ENCODE peak calls at places on chromosomes 12 and 14, in six cellular contexts. C is GM23338, S is left ventricle myocardium inferior, B is tibial artery, P is mesenchymal stem cell, R is gastrocnemius medialis. N is an unnamed sample.

GRCh38 chr14:103859416-103860202 is 12.2 kb upstream of the PPP1R13B start:
- DNase-seq in C (no peak), S (no peak), B (no peak), P (no peak), R (no peak), N (no peak)

GRCh38 chr12:71503579-71504470 is 64.2 kb downstream of the LGR5 start:
- DNase-seq in C (no peak), S (no peak), B (no peak), P (no peak), R (no peak), N (no peak)

GRCh38 chr12:61781021-61781581 is 479.1 kb upstream of the USP15 start:
- DNase-seq in C (peak; percentile 30), S (no peak), B (no peak), P (no peak), R (no peak), N (no peak)

GRCh38 chr14:102967506-102967795 is 45.0 kb downstream of the AMN start:
- DNase-seq in C (no peak), S (no peak), B (peak; percentile 33), P (no peak), R (no peak), N (no peak)

GRCh38 chr12:43978546-43978945 is 142.7 kb downstream of the TMEM117 start:
- DNase-seq in C (no peak), S (no peak), B (no peak), P (no peak), R (no peak), N (no peak)

GRCh38 chr14:104282332-104283196 is 144.2 kb downstream of the KIF26A start:
- DNase-seq in C (no peak), S (peak; percentile 5), B (peak; percentile 32), P (no peak), R (peak; percentile 0), N (no peak)

GRCh38 chr14:44107156-44107555 is 399.9 kb downstream of the FSCB start:
- DNase-seq in C (no peak), S (no peak), B (no peak), P (no peak), R (no peak), N (no peak)

GRCh38 chr14:20612403-20612802 is 21.2 kb upstream of the RNASE12 start:
- DNase-seq in C (no peak), S (no peak), B (no peak), P (no peak), R (no peak), N (no peak)

GRCh38 chr12:80714055-80714454 is 2.7 kb upstream of the MYF5 start:
- DNase-seq in C (peak; percentile 79), S (no peak), B (no peak), P (peak; percentile 37), R (peak; percentile 28), N (no peak)

GRCh38 chr14:89325299-89325883 is 91.6 kb downstream of the FOXN3 start:
- DNase-seq in C (no peak), S (no peak), B (no peak), P (no peak), R (no peak), N (no peak)

GRCh38 chr12:85923767-85924331 is 49.8 kb downstream of the NTS start:
- DNase-seq in C (peak; percentile 47), S (no peak), B (no peak), P (peak; percentile 27), R (no peak), N (no peak)

GRCh38 chr14:100278702-100279101 is 27.5 kb downstream of the SLC25A29 start:
- DNase-seq in C (no peak), S (no peak), B (no peak), P (peak; percentile 78), R (no peak), N (no peak)

GRCh38 chr14:84068288-84068687 is 1461.7 kb upstream of the FLRT2 start:
- DNase-seq in C (no peak), S (no peak), B (no peak), P (no peak), R (no peak), N (no peak)

GRCh38 chr14:86334355-86334754 is 804.4 kb downstream of the FLRT2 start:
- DNase-seq in C (no peak), S (no peak), B (no peak), P (peak; percentile 44), R (no peak), N (no peak)

GRCh38 chr12:74152370-74152769 is 385.3 kb upstream of the ATXN7L3B start:
- DNase-seq in C (peak; percentile 14), S (no peak), B (no peak), P (no peak), R (no peak), N (no peak)

GRCh38 chr12:42706331-42706730 is 116.8 kb upstream of the PRICKLE1 start:
- DNase-seq in C (no peak), S (no peak), B (no peak), P (no peak), R (no peak), N (no peak)

GRCh38 chr14:40218282-40218941 is 786.2 kb upstream of the FBXO33 start:
- DNase-seq in C (no peak), S (no peak), B (no peak), P (no peak), R (no peak), N (no peak)

GRCh38 chr14:61526405-61527312 is 168.7 kb upstream of the HIF1A start:
- DNase-seq in C (no peak), S (peak; percentile 59), B (no peak), P (no peak), R (peak; percentile 60), N (no peak)

GRCh38 chr14:90532826-90533525 is 136.1 kb downstream of the CALM1 start:
- DNase-seq in C (no peak), S (no peak), B (no peak), P (no peak), R (no peak), N (no peak)

GRCh38 chr14:94423465-94424056 is 29.0 kb downstream of the SERPINA11 start:
- DNase-seq in C (peak; percentile 95), S (peak; percentile 55), B (peak; percentile 73), P (peak; percentile 7), R (peak; percentile 6), N (no peak)

GRCh38 chr14:101112351-101113107 is 209.0 kb upstream of the RTL1 start:
- DNase-seq in C (no peak), S (no peak), B (no peak), P (no peak), R (no peak), N (no peak)

GRCh38 chr14:59511916-59512530 is 27.7 kb downstream of the JKAMP start:
- DNase-seq in C (peak; percentile 78), S (no peak), B (no peak), P (no peak), R (no peak), N (no peak)

GRCh38 chr14:83163016-83163415 is 1629.4 kb upstream of the SEL1L start:
- DNase-seq in C (no peak), S (no peak), B (no peak), P (no peak), R (no peak), N (no peak)

GRCh38 chr12:120155072-120155471 is 38.5 kb upstream of the RAB35 start:
- DNase-seq in C (no peak), S (no peak), B (no peak), P (no peak), R (no peak), N (no peak)

GRCh38 chr12:124445121-124445718 is 122.2 kb downstream of the NCOR2 start:
- DNase-seq in C (no peak), S (peak; percentile 13), B (no peak), P (no peak), R (no peak), N (no peak)
- H3K4me1 ChIP-seq in C (no peaks in the 10 kb centered on the region), S (peaks cover 33% of the 10 kb centered on the region), B (peaks cover 21% of the 10 kb centered on the region), P (peaks cover 48% of the 10 kb centered on the region), R (peaks cover 13% of the 10 kb centered on the region), N (no peaks in the 10 kb centered on the region)

GRCh38 chr14:73428354-73428824 is 30.0 kb downstream of the NUMB start:
- DNase-seq in C (no peak), S (no peak), B (no peak), P (peak; percentile 13), R (no peak), N (no peak)

GRCh38 chr14:73432124-73432523 is 26.2 kb downstream of the NUMB start:
- DNase-seq in C (no peak), S (no peak), B (no peak), P (no peak), R (no peak), N (no peak)

GRCh38 chr14:73424453-73424852 is 33.9 kb downstream of the NUMB start:
- DNase-seq in C (no peak), S (no peak), B (no peak), P (peak; percentile 14), R (no peak), N (no peak)

GRCh38 chr14:73426877-73427276 is 31.5 kb downstream of the NUMB start:
- DNase-seq in C (no peak), S (no peak), B (no peak), P (peak; percentile 91), R (no peak), N (no peak)

DNA sequence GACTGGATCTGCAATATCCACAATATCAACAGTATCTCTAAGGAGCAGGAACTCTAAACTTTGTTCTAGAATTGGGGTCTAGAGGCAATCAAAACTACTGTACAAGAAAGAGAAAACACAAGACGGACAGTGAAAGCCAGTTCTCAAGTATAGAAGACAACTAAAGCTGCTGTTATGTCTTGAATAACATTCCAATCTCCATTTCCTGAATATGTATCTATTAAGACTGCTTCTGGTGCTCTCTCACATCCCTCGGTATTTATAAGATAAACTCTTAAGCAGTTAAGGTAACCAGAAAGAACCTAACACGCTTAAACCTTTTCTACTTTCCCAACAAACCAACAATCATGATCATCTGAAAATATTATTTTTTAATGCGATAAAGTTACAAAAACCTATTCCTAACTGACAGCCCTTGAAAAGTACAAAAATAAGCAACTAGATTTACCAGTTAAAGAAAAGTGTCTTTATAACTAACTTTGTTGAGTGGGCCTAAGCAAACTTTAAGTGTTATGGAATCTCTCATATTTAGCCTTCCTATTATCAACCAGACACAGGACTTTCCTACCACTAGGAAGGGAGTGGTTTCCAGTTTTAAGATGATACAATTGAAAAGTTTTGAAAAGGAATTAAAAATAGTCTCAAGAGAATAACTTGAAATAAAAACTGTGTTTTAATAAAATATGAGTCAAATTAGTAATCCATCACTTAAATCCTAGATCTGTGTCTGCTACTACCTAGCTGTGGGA is 30.7 kb downstream of the NUMB start:
- DNase-seq in C (no peak), S (no peak), B (no peak), P (peak; percentile 48), R (no peak), N (no peak)
- H3K4me3 ChIP-seq in C (no peak overlapping the region), S (no peak overlapping the region), B (no peak overlapping the region), P (no peak overlapping the region), R (no peak overlapping the region), N (no peak overlapping the region)

GRCh38 chr12:122609696-122610095 is 82.6 kb downstream of the KNTC1 start:
- DNase-seq in C (no peak), S (no peak), B (no peak), P (no peak), R (no peak), N (no peak)
- H3K4me1 ChIP-seq in C (no peaks in the 10 kb centered on the region), S (no peaks in the 10 kb centered on the region), B (peaks cover 4% of the 10 kb centered on the region), P (no peaks in the 10 kb centered on the region), R (no peaks in the 10 kb centered on the region), N (no peaks in the 10 kb centered on the region)

GRCh38 chr12:51721281-51721940 is 127.1 kb downstream of the FIGNL2 start:
- DNase-seq in C (peak; percentile 90), S (peak; percentile 19), B (no peak), P (peak; percentile 41), R (no peak), N (peak; percentile 35)
- H3K4me3 ChIP-seq in C (peak overlapping the region; percentile 45), S (peak overlapping the region; percentile 39), B (peak overlapping the region; percentile 33), P (peak overlapping the region; percentile 67), R (peak overlapping the region; percentile 31), N (no peak overlapping the region)

N was measured in CD4-positive, alpha-beta memory T cell.